ENCODE peak calls at places on chromosomes 4 and X, in six cellular contexts. C is IMR-90, H is trophoblast cell, N is H1, K is mesenchymal stem cell, F is H9. O is an unnamed sample.

GRCh38 chr4:6991771-6992557 is 51.2 kb upstream of the TADA2B start:
- DNase-seq in C (peak), H (no peak), N (no peak), K (peak), F (no peak), O (no peak)

GRCh38 chr4:105679186-105679585 is 29.3 kb downstream of the INTS12 start:
- DNase-seq in C (no peak), H (no peak), N (no peak), K (no peak), F (no peak), O (no peak)

GRCh38 chrX:39752820-39753219 is 344.9 kb downstream of the BCOR start:
- DNase-seq in C (peak), H (peak), N (no peak), K (peak), F (no peak), O (no peak)

GRCh38 chr4:1989533-1990347 is 19.0 kb downstream of the NELFA start:
- DNase-seq in C (no peak), H (no peak), N (no peak), K (no peak), F (no peak), O (no peak)

GRCh38 chrX:38313190-38313589 is 14.1 kb downstream of the RPGR start:
- DNase-seq in C (peak), H (no peak), N (no peak), K (peak), F (no peak), O (no peak)

GRCh38 chrX:106707771-106708454 is 18.6 kb upstream of the RNF128 start:
- DNase-seq in C (peak), H (no peak), N (no peak), K (peak), F (no peak), O (no peak)

GRCh38 chrX:17591741-17592110 is 145.6 kb upstream of the SCML1 start:
- DNase-seq in C (peak), H (peak), N (no peak), K (peak), F (no peak), O (no peak)

GRCh38 chrX:32137525-32137924 is 1065.7 kb upstream of the FTHL17 start:
- DNase-seq in C (no peak), H (peak), N (no peak), K (peak), F (peak), O (peak)

GRCh38 chr4:110518889-110519490 is 43.0 kb downstream of the ENPEP start:
- DNase-seq in C (peak), H (peak), N (no peak), K (peak), F (no peak), O (no peak)

GRCh38 chr4:98638661-98639060 is 19.8 kb downstream of the TSPAN5 start:
- DNase-seq in C (peak), H (peak), N (no peak), K (peak), F (no peak), O (no peak)

GRCh38 chr4:8393593-8394038 is 46.9 kb downstream of the ACOX3 start:
- DNase-seq in C (peak), H (peak), N (no peak), K (peak), F (no peak), O (peak)

GRCh38 chrX:32877592-32877991 is 333.8 kb downstream of the DMD start:
- DNase-seq in C (peak), H (no peak), N (no peak), K (no peak), F (no peak), O (no peak)

GRCh38 chr4:40910706-40911105 is 161.0 kb downstream of the NSUN7 start:
- DNase-seq in C (peak), H (no peak), N (no peak), K (no peak), F (no peak), O (no peak)

GRCh38 chr4:57410331-57411052 is 300.3 kb upstream of the IGFBP7 start:
- DNase-seq in C (no peak), H (no peak), N (no peak), K (no peak), F (no peak), O (peak)

GRCh38 chrX:15947648-15948317 is 93.2 kb upstream of the AP1S2 start:
- DNase-seq in C (peak), H (no peak), N (peak), K (peak), F (peak), O (peak)

GRCh38 chrX:39519213-39519544 is 578.6 kb downstream of the BCOR start:
- DNase-seq in C (no peak), H (no peak), N (no peak), K (no peak), F (no peak), O (no peak)

GRCh38 chrX:47743504-47743903 is 84.5 kb upstream of the UXT start:
- DNase-seq in C (peak), H (no peak), N (no peak), K (peak), F (no peak), O (no peak)

GRCh38 chrX:115013705-115014104 is 3.7 kb downstream of the IL13RA2 start:
- DNase-seq in C (peak), H (peak), N (no peak), K (peak), F (no peak), O (no peak)

GRCh38 chr4:108611360-108611759 is 9.0 kb upstream of the RPL34 start:
- DNase-seq in C (no peak), H (no peak), N (no peak), K (peak), F (no peak), O (no peak)

GRCh38 chrX:45598841-45599240 is 398.2 kb upstream of the DIPK2B start:
- DNase-seq in C (peak), H (peak), N (no peak), K (peak), F (no peak), O (no peak)

GRCh38 chr4:164755432-164755831 is 1.5 kb downstream of the SMIM31 start:
- DNase-seq in C (no peak), H (no peak), N (no peak), K (no peak), F (no peak), O (no peak)

GRCh38 chr4:15920723-15921591 is 17.6 kb downstream of the FGFBP1 start:
- DNase-seq in C (peak), H (peak), N (no peak), K (peak), F (no peak), O (no peak)

GRCh38 chr4:152983774-152984411 is 47.8 kb downstream of the FHDC1 start:
- DNase-seq in C (peak), H (peak), N (no peak), K (no peak), F (peak), O (no peak)

DNA sequence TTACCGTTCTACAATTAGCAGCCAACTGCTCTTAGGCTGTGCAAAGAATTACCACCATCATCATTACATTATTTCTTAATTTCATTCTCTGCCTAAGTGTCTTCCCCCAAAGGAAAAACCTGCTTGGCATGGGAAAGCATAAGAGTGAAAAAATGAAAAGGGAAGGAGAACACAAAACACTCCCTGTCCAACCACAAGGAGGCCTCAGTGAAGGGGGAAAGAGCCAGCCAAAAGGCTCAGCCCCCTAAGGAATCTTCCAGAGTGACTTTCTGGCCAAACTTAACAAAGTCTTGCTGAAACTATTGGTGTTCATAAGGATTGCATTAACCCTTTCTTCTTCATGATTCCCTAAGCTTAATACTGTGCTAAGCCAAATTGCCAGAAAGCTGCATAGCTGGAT is 287.4 kb downstream of the SMARCA1 start:
- DNase-seq in C (no peak), H (no peak), N (no peak), K (no peak), F (no peak), O (no peak)
- H3K14ac ChIP-seq in C (no peak), H (no peak), N (no peak), K (no peak), F (no peak), O (no peak)

GRCh38 chr4:87973283-87974169 is 2.0 kb upstream of the SPP1 start:
- DNase-seq in C (peak), H (peak), N (peak), K (peak), F (peak), O (peak)

GRCh38 chr4:87974856-87975462 is 555 bp upstream of the SPP1 start:
- DNase-seq in C (peak), H (no peak), N (no peak), K (peak), F (peak), O (no peak)

GRCh38 chr4:87975466-87975865 is at the start of gene SPP1:
- DNase-seq in C (peak), H (no peak), N (peak), K (peak), F (peak), O (peak)

GRCh38 chr4:87967193-87967592 is 8.3 kb upstream of the SPP1 start:
- DNase-seq in C (no peak), H (no peak), N (no peak), K (no peak), F (no peak), O (no peak)

DNA sequence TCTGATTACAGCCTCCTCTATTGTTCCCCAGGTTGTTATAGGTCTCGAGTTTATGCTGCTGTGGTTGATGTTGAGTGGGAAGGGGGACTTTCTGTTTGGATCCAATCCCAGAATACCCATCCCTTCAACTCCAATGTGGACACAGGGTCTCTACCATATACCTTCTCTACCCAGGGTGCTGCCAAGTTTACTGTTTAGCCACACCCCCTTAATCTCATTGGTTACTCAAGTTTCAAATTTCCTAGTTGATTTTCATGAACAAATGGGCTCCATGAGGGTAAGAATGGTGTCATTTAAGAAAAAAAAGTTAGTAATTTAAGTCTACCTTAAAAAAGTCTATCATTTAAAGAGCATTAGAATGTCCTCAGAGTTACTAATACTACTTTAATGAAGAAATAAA is 3.6 kb upstream of the SPP1 start:
- DNase-seq in C (no peak), H (no peak), N (no peak), K (no peak), F (no peak), O (no peak)
- H3K4ac ChIP-seq in C (no peak), H (no peak), N (no peak), K (no peak), F (no peak), O (no peak)

DNA sequence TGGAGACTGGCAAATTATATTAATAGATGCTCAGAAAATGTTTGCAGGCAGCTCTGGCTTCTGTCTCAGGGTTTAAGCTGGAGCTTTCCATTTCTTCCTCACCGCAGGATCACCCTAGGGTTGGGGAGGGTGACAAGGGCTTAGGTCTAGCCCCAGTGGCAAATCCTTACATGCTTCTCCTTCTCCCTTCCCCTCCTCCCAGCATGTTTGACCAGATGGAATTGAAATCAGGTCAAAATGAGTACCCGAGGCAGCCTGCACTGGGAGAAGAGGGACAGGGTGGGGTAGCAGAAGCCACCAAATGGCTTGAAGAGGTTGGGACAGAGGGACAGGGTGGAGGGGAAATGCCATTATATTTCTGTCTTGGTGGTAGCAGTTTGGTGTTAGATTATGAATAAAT is 1.6 kb downstream of the TMEM35A start:
- DNase-seq in C (no peak), H (no peak), N (no peak), K (no peak), F (no peak), O (no peak)
- H3K4me2 ChIP-seq in C (peak), H (no peak), N (peak), K (no peak), F (peak), O (peak)

DNA sequence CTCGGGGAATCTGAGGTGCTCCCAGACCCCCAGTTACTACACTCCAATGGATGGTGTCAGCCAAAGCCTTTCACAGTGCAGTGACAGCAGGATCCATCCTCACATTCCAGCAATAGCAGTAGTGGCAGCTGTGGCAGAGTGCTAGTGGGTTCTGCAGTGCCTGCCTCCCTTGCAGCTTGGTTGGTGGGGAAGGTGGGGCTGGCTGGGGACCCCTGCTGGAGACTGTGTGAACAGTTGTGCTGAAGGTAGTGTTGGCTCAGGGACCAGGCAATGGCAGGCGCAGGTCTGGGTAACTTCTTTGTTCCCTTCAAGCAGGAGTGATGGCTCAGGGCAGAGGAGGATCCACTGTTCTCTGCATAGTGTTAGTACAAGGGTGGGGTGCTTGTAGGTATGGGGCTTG is 343.7 kb upstream of the TRAM1L1 start:
- DNase-seq in C (no peak), H (no peak), N (peak), K (no peak), F (peak), O (no peak)
- H3K14ac ChIP-seq in C (no peak), H (no peak), N (no peak), K (peak), F (no peak), O (no peak)

DNA sequence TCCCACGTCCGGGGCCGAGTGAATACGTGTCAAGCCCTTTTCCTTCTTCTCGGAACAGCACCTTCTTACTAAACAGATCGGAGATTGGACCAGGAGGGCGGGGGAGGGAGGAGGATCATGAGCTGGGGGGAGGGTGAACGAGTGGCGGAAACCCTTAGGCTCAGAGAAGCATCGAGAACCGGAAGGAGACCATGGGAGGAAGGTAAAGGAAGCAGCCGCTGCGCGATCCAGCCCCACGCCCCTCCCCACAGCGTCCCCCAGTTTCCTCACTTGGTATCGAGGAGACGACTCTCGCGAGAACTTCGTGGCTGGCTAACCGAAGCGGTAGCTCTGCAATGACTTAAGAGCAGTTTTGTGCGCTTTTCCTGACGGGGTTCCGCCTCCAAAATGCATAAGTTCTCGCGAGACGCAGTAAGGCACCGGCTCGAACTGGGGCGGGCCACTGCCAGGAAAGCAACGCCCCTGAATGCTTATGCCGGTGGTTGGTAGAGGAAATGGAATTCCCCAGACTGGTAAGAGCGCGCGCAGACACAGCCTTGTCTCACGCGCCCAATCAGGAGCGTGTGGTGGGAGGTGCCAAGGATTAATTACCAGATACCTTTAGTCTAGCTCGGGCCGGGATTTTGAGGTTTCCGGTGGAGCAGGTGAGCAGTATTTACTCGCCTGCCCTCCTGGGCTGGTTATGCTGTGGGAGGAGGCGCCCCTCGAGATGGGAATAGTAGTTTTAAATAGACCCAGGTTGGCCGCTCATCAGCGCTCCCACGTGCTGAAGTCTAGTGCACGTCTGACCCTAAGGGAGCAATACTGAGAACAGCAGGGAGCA is 534 bp upstream of the UBE2D3 start:
- DNase-seq in C (peak), H (peak), N (peak), K (peak), F (peak), O (peak)
- H3K4ac ChIP-seq in C (peak), H (peak), N (peak), K (peak), F (no peak), O (peak)

DNA sequence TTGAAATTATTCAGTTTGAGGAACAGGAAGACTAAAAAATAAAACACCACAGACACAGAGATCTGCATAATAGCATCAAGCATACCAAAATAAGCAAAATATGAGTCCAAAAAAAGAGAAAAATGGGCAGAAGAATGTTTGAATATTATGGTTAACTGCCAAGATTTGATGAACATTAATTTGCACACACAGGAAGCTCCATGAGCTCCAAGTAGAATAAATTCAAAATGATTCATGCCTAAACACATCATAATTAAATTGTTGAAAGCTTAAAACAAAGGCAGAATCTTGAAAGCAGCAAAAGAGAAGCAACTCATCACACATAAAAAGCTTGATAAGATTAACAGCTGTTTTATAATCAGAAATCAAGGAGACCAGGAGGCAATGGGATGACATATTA is 156.6 kb upstream of the ARSJ start:
- DNase-seq in C (peak), H (no peak), N (no peak), K (no peak), F (no peak), O (no peak)
- H3K4me2 ChIP-seq in C (no peak), H (no peak), N (no peak), K (no peak), F (no peak), O (no peak)

GRCh38 chr4:81796790-81797528 is 325.3 kb upstream of the RASGEF1B start:
- DNase-seq in C (no peak), H (no peak), N (no peak), K (no peak), F (no peak), O (no peak)
- H3K14ac ChIP-seq in C (no peak), H (no peak), N (no peak), K (no peak), F (no peak), O (no peak)

GRCh38 chr4:147730333-147730732 is 1.6 kb upstream of the ARHGAP10 start:
- DNase-seq in C (no peak), H (no peak), N (no peak), K (peak), F (no peak), O (peak)

GRCh38 chr4:147733614-147734344 is 1.9 kb downstream of the ARHGAP10 start:
- DNase-seq in C (peak), H (peak), N (no peak), K (peak), F (no peak), O (no peak)

GRCh38 chr4:147734496-147734895 is 2.6 kb downstream of the ARHGAP10 start:
- DNase-seq in C (no peak), H (no peak), N (no peak), K (no peak), F (no peak), O (no peak)

GRCh38 chr4:147732516-147733193 is 767 bp downstream of the ARHGAP10 start:
- DNase-seq in C (peak), H (peak), N (no peak), K (peak), F (peak), O (peak)

DNA sequence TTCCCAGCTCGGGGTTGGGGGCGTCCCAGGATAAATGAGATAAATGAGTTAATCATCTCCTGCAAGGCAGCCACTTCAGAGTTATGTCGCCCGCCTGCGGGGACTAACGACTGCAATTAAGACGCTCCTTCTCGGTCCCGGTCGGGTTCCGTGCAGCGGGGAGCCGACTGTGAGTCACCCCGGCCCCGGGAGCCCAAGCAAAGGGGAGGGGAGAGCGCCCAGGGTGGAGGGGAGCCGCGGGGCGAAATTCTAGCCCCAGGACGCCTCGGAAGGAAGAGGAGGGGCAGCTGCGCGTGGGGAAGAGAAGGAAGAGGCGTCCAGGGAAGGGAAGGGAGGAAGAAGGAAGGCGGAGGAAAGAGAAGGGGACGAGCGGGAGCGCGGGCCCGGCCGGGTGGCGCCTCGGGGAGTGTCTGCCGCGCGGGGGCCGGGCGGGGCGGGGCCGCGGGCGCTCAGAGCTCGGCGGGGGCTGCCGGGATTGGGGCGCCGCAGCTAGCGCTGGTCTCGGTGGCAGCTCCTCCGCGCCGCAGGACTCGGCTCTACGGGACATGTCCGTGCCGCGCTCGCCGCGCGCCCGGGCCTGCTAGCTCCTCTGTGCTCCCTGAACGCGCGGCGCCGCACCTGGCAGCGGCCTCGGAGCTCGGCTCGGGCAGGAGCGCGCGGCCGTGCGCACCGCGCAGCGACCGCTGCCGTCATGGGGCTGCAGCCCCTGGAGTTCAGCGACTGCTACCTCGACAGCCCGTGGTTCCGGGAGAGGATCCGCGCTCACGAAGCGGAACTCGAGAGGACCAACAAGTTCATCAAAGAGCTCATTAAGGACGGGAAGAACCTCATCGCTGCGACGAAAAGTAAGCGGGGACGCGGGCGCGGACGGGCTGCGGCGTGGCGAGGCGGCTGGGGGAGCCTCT is at the start of gene ARHGAP10:
- DNase-seq in C (peak), H (peak), N (no peak), K (peak), F (peak), O (peak)
- H3K4ac ChIP-seq in C (peak), H (peak), N (peak), K (peak), F (no peak), O (no peak)